ENCODE peak calls at places on chromosomes 13 and 19, in four cellular contexts. T, V, G and F are unnamed samples.

GRCh38 chr19:41433171-41433570 is 6.0 kb upstream of the B3GNT8 start:
- DNase-seq in T (no peak), V (no peak), G (no peak), F (no peak)

GRCh38 chr13:109646423-109646822 is 140.0 kb downstream of the IRS2 start:
- DNase-seq in G (no peak), V (no peak), T (no peak), F (no peak)

GRCh38 chr19:30170081-30170480 is 202.1 kb upstream of the ZNF536 start:
- DNase-seq in V (no peak), G (no peak), T (no peak), F (no peak)

GRCh38 chr13:95256086-95256485 is 45.2 kb downstream of the ABCC4 start:
- DNase-seq in G (peak), V (no peak), T (no peak), F (peak)

GRCh38 chr13:105050696-105051095 is 1484.8 kb downstream of the EFNB2 start:
- DNase-seq in G (peak), T (no peak), V (no peak), F (no peak)

GRCh38 chr13:31094331-31095015 is 67.2 kb downstream of the HSPH1 start:
- DNase-seq in G (no peak), T (no peak), V (no peak), F (no peak)

GRCh38 chr13:24995225-24995804 is 100.6 kb upstream of the PABPC3 start:
- DNase-seq in T (no peak), G (peak), V (peak), F (peak)

GRCh38 chr19:4582112-4582553 is 22.6 kb upstream of the SEMA6B start:
- DNase-seq in G (no peak), V (no peak), T (no peak), F (no peak)

GRCh38 chr19:58319241-58319640 is 7.6 kb upstream of the ZSCAN22 start:
- DNase-seq in G (no peak), V (no peak), T (no peak), F (no peak)

GRCh38 chr13:113425931-113426590 is 27.2 kb downstream of the ADPRHL1 start:
- DNase-seq in T (no peak), V (peak), G (no peak), F (peak)

GRCh38 chr13:21539687-21540086 is 64.3 kb downstream of the MICU2 start:
- DNase-seq in V (no peak), T (no peak), G (no peak), F (no peak)

GRCh38 chr13:44629465-44630183 is 53.5 kb upstream of the TSC22D1 start:
- DNase-seq in G (peak), T (no peak), V (no peak), F (no peak)

GRCh38 chr13:50220938-50221337 is 205.7 kb downstream of the KCNRG start:
- DNase-seq in T (no peak), G (no peak), V (no peak), F (no peak)

GRCh38 chr13:113045214-113046007 is 60.2 kb upstream of the F7 start:
- DNase-seq in T (no peak), V (no peak), G (no peak), F (no peak)

GRCh38 chr19:30689474-30689873 is 317.3 kb downstream of the ZNF536 start:
- DNase-seq in G (no peak), V (no peak), T (no peak), F (no peak)

GRCh38 chr19:5434351-5434917 is 20.8 kb upstream of the ZNRF4 start:
- DNase-seq in V (no peak), T (no peak), G (no peak), F (no peak)

GRCh38 chr19:47247308-47247990 is 8.9 kb upstream of the CCDC9 start:
- DNase-seq in G (peak), V (peak), T (peak), F (peak)

GRCh38 chr13:44355643-44356042 is 18.0 kb upstream of the SERP2 start:
- DNase-seq in V (no peak), G (no peak), T (no peak), F (no peak)

GRCh38 chr13:93169980-93170379 is 56.6 kb upstream of the GPC6 start:
- DNase-seq in G (peak), T (no peak), V (no peak), F (no peak)

GRCh38 chr19:49380391-49380790 is 7.7 kb upstream of the KASH5 start:
- DNase-seq in G (no peak), T (no peak), V (no peak), F (no peak)

GRCh38 chr19:43499042-43499441 is 5.5 kb downstream of the PHLDB3 start:
- DNase-seq in T (no peak), G (no peak), V (no peak), F (no peak)

GRCh38 chr13:73268306-73268705 is 209.5 kb downstream of the KLF5 start:
- DNase-seq in T (peak), G (peak), V (no peak), F (no peak)

GRCh38 chr19:17091758-17092333 is 16.3 kb downstream of the MYO9B start:
- DNase-seq in V (no peak), T (peak), G (no peak), F (peak)

GRCh38 chr19:32691952-32692726 is 518 bp downstream of the NUDT19 start:
- DNase-seq in T (peak), G (peak), V (peak), F (peak)

GRCh38 chr19:54481326-54481930 is 8.3 kb upstream of the CDC42EP5 start:
- DNase-seq in G (peak), V (peak), T (no peak), F (no peak)

GRCh38 chr13:100438059-100438788 is 150.4 kb downstream of the GGACT start:
- DNase-seq in T (no peak), V (no peak), G (no peak), F (no peak)

GRCh38 chr19:55442372-55443044 is 592 bp downstream of the SHISA7 start:
- DNase-seq in V (no peak), G (no peak), T (no peak), F (no peak)

GRCh38 chr13:113930711-113931637 is 42.9 kb downstream of the C13orf46 start:
- DNase-seq in T (no peak), G (no peak), V (peak), F (peak)

GRCh38 chr19:35330475-35330874 is 1.5 kb downstream of the CD22 start:
- DNase-seq in G (no peak), V (no peak), T (no peak), F (no peak)

GRCh38 chr19:47479701-47480503 is 4.1 kb downstream of the KPTN start:
- DNase-seq in V (no peak), G (no peak), T (no peak), F (no peak)

GRCh38 chr19:8357007-8357521 is 6.9 kb upstream of the ANGPTL4 start:
- DNase-seq in G (no peak), T (no peak), V (no peak), F (no peak)

GRCh38 chr13:26602783-26603182 is 45.3 kb downstream of the WASF3 start:
- DNase-seq in G (no peak), V (no peak), T (no peak), F (no peak)

GRCh38 chr13:113832631-113833030 is 31.2 kb downstream of the GAS6 start:
- DNase-seq in G (no peak), T (peak), V (no peak), F (no peak)

GRCh38 chr19:50252111-50252886 is 48.9 kb downstream of the MYH14 start:
- DNase-seq in T (no peak), G (no peak), V (peak), F (no peak)

GRCh38 chr19:41515054-41515652 is 60.8 kb upstream of the CEACAM21 start:
- DNase-seq in G (no peak), V (no peak), T (no peak), F (no peak)

GRCh38 chr19:516884-517424 is 9.7 kb downstream of the TPGS1 start:
- DNase-seq in V (no peak), G (no peak), T (no peak), F (no peak)

GRCh38 chr19:11069451-11070009 is 19.7 kb upstream of the LDLR start:
- DNase-seq in T (no peak), G (no peak), V (no peak), F (no peak)

GRCh38 chr13:26185720-26186119 is 36.4 kb downstream of the RNF6 start:
- DNase-seq in G (peak), V (no peak), T (no peak), F (no peak)

GRCh38 chr19:41696402-41697197 is 8.5 kb upstream of the CEACAM7 start:
- DNase-seq in G (no peak), V (no peak), T (no peak), F (no peak)

DNA sequence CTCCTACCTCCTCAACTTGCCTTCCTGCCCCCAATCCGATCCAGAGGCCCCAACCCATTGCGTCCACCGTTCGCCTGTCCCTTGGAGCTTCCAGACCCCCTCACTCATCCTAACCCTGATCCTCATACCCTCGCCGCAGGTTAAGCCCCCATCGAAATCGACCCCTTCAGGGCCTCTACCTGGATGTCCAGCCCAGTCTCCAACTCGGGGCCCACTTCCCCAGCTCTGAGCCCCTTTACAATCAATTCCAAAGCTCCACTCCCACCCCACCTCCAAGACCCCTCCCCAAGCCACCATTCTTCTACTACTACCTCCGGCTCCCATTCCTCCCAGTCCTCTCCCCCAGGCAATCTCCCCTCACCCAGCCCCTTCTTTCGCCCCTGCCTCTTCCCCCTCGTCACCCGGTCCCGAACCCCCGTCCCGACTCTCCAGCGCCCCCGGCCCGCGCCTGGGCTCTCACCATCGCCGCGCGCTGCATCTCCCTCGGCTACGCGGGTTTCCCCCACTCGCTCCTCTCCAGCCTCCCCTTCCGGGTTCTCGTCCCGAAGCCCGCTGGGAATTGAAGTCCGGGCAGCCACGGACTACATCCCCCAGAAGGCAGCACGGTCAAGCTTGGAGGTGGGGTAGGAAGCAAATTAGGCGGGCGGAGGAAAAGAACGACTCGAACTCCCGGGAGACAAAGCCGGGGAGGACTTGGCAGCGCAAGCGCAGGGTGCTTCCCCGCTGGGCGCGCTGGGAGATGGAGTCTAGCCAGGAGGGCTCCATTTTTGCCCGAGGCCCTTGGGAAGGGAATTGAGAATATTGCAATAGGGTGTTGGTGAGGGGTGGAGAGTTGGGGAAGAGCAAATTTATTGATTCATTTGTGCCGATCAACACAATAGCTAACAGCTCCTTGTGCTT is at the start of gene FBXO46:
- DNase-seq in G (peak), T (peak), V (peak), F (peak)
- TF ChIP-seq CTCF in G (peak), T (no peak), V (no peak), F (no peak)

DNA sequence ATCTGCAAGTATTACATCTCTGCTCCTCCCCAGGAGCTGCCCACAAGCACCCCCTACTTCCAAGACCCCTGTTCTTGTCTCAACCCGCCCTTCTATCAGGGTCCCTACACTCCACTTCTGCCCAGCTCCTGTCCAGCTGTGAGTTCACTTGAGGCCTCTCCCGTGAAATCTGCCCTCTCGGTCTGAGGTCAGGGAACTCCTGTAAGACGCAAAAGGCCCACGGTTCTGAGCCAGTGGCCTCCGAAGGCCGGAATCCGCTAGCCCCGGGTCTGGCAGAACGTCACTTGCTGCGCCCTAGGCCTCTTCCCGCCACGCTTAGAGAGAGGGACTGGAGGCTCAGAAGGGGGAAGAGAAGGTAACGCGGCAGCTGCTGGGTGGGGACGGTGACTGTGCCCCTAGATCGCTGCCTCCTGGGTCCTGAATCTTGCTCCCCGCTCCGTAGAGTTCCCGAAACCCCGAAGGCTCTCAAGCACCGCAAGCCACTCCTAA is 912 bp upstream of the FARP1 start:
- DNase-seq in T (peak), V (peak), G (no peak), F (peak)
- H3K27ac ChIP-seq in T (no peak), V (peak), G (no peak), F (peak)

DNA sequence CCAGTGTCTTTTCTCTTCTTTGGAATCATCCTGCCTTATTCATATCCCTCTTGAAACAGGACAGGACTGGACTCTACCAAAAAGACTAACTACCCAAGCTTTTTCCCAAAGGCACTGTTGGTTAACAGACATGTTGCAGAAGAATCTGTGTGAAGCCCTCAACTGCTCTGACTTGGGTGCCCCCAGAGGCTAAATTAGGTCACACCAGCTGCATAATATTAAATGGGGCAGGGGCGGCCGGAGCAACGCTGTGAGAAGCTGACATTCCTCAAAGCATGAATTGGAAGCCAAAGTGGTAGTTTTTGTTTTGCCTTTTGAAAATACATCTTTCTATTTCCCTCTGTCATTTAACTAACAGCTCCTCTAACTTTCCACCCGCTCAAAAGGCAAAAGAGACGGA is 185.9 kb downstream of the LHFPL6 start:
- DNase-seq in V (no peak), T (no peak), G (no peak), F (no peak)
- TF ChIP-seq CTCF in V (no peak), T (no peak), G (peak), F (no peak)

DNA sequence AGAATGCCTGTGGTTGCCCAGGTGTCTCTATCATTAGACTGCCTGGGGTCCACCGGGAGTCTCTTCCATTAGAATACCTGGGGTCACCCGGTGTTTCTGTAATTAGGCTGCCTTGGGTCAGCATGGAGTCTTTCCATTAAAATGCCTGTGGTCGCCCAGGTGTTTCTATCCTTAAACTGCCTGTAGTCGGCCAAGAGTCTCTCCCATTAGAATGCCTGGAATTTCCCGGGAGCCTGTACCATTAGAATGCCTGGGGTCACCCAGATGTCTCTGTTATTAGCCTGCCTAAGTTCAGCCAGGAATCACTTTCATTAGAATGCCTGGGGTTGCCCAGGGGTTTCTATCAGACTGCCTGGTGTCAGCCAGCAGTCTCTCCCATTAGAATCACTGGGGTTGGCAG is 1492.8 kb downstream of the UQCRFS1 start:
- DNase-seq in G (no peak), T (no peak), V (no peak), F (no peak)
- H3K27ac ChIP-seq in G (no peak), T (no peak), V (no peak), F (no peak)

GRCh38 chr19:18590273-18591272 is 2.0 kb downstream of the REX1BD start:
- DNase-seq in T (peak), G (peak), V (peak), F (peak)
- TF ChIP-seq CTCF in T (peak), G (peak), V (no peak), F (no peak)

GRCh38 chr19:1978346-1978894 is 37.1 kb downstream of the BTBD2 start:
- DNase-seq in T (no peak), V (no peak), G (no peak), F (no peak)

GRCh38 chr19:1977116-1977515 is 36.1 kb downstream of the CSNK1G2 start:
- DNase-seq in G (no peak), T (no peak), V (no peak), F (no peak)

GRCh38 chr19:1975081-1975480 is 34.1 kb downstream of the CSNK1G2 start:
- DNase-seq in V (no peak), T (no peak), G (peak), F (no peak)

GRCh38 chr19:1970806-1971502 is 30.0 kb downstream of the CSNK1G2 start:
- DNase-seq in T (no peak), G (no peak), V (no peak), F (no peak)

GRCh38 chr19:1974381-1975066 is 33.6 kb downstream of the CSNK1G2 start:
- DNase-seq in G (no peak), T (no peak), V (no peak), F (no peak)
- H3K27ac ChIP-seq in G (no peak), T (no peak), V (no peak), F (no peak)

GRCh38 chr13:62360609-62361008 is 945.0 kb upstream of the PCDH20 start:
- DNase-seq in G (no peak), T (no peak), V (no peak), F (no peak)

GRCh38 chr13:62356977-62357376 is 941.3 kb upstream of the PCDH20 start:
- DNase-seq in G (peak), T (no peak), V (no peak), F (no peak)

GRCh38 chr13:62358646-62358932 is 942.9 kb upstream of the PCDH20 start:
- DNase-seq in T (no peak), V (no peak), G (no peak), F (no peak)

DNA sequence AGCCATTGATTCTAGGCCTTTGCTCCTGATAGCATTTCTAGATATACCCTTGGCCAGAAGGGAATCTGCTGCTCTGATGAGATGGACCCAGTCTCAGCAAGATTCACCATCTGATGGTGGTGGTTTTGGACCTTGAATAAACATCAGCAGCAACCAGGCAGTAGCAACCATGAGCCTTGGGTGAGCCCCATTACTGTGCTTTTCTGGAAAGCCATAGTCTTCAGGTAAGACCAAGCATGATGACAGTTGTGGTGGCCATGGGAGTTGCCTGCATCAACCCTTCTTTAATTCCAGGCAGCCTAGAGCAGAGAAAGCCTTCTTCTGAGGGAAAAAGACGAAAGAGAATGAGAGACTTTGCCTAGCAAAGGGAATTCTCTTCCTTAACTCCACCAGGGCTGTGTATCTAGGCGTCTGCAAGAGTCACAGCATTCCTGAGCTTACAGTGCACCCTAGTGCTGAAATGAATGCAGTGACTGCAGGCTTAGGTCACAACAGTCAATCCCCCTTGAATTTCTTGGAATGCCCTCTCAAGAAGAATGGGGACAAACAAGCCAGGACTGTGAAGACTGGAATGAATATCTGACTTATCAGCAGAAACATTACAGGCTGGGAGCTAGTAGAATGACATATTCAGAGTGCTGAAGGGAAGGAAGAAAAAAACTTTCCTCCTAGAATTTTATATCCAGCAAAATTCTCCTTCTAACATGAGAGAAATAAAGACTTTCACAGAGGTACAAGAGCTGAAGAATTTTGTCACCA is 942.4 kb upstream of the PCDH20 start:
- DNase-seq in G (peak), T (no peak), V (no peak), F (no peak)
- TF ChIP-seq CTCF in G (peak), T (no peak), V (peak), F (no peak)

GRCh38 chr13:32426981-32427851 is 714 bp downstream of the N4BP2L1 start:
- DNase-seq in V (peak), G (peak), T (peak), F (peak)

GRCh38 chr13:32429406-32429909 is 1.5 kb upstream of the N4BP2L1 start:
- DNase-seq in G (no peak), T (no peak), V (no peak), F (no peak)

GRCh38 chr13:32427852-32428580 is at the start of gene N4BP2L1:
- DNase-seq in G (no peak), T (peak), V (peak), F (peak)

GRCh38 chr13:32430018-32430747 is 2.3 kb upstream of the N4BP2L1 start:
- DNase-seq in V (no peak), T (no peak), G (peak), F (no peak)

DNA sequence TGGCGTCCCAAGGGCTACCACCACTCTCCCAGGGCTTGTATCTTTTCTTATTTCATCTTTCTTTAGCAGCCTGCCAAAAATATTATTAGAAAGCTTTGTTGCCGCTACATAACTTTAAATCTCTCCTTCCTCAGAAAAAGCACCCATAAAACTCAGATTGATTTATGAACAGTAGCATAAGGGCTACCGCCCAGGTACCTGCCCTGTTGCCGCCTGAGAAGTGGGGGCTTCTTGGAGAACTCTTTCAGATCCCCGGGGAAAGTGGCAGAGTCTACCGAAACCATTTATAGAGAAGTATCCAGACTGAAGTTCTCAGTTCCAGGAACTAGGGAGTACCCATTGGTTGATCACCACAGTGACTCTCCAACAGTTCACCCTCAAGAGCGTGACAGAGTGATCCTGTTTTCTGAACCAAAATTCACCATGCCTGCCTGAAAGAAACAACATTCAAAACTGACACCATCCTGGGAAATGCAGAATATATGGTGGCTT is 697 bp upstream of the N4BP2L1 start:
- DNase-seq in V (no peak), T (no peak), G (no peak), F (no peak)
- H3K27ac ChIP-seq in V (peak), T (peak), G (no peak), F (peak)